ENCODE peak calls at places on chromosomes 7 and 10, in nine cellular contexts. Z, L, E, X, C, M, I, V and B are unnamed samples.

GRCh38 chr10:3486346-3487065 is 298.5 kb downstream of the KLF6 start:
- DNase-seq in X (no peak), V (peak), I (no peak), C (no peak), E (peak), M (peak), L (no peak), Z (peak), B (no peak)

GRCh38 chr7:73963252-73963822 is 64.6 kb upstream of the ELN start:
- DNase-seq in Z (no peak), C (no peak), E (no peak), X (no peak), M (no peak), L (no peak), I (no peak), V (no peak), B (no peak)

GRCh38 chr7:80392229-80393169 is 119.4 kb downstream of the GNAT3 start:
- DNase-seq in E (no peak), I (no peak), X (peak), L (no peak), M (no peak), V (peak), Z (peak), C (no peak), B (no peak)

GRCh38 chr7:33773053-33773452 is 132.3 kb upstream of the BMPER start:
- DNase-seq in M (no peak), X (no peak), Z (peak), L (no peak), E (no peak), I (no peak), V (no peak), C (no peak), B (no peak)

GRCh38 chr7:129778770-129779601 is 167.5 kb downstream of the NRF1 start:
- DNase-seq in V (no peak), E (peak), M (no peak), X (peak), L (no peak), C (no peak), I (peak), Z (no peak), B (no peak)

GRCh38 chr7:417625-417889 is 102.1 kb downstream of the PDGFA start:
- DNase-seq in M (no peak), E (no peak), X (no peak), V (no peak), Z (no peak), C (no peak), I (no peak), L (no peak), B (no peak)

GRCh38 chr7:105979405-105979804 is 16.3 kb downstream of the CDHR3 start:
- DNase-seq in L (no peak), M (no peak), X (no peak), C (no peak), I (no peak), Z (no peak), E (no peak), V (no peak), B (no peak)

GRCh38 chr7:159067870-159068787 is 76.5 kb downstream of the VIPR2 start:
- DNase-seq in Z (no peak), C (no peak), X (no peak), L (no peak), V (no peak), M (no peak), I (no peak), E (no peak), B (peak)

GRCh38 chr7:90626011-90626410 is 29.9 kb downstream of the CDK14 start:
- DNase-seq in C (no peak), X (no peak), Z (peak), E (no peak), M (no peak), L (no peak), I (no peak), V (no peak), B (no peak)

GRCh38 chr7:16114071-16114470 is 307.3 kb downstream of the CRPPA start:
- DNase-seq in M (no peak), X (peak), I (no peak), Z (no peak), L (no peak), V (no peak), C (no peak), E (no peak), B (no peak)

GRCh38 chr7:17690030-17690429 is 250.3 kb downstream of the SNX13 start:
- DNase-seq in M (no peak), I (no peak), X (peak), L (peak), V (no peak), Z (peak), E (no peak), C (no peak), B (peak)